ENCODE peak calls at places on chromosomes 13 and 19, in five cellular contexts. One of them, this sample, is unnamed.
A peak's percentile ranks its signal among the peaks of the same experiment; 100 is the strongest.

GRCh38 chr19:38389101-38389925 is 816 bp downstream of the SPRED3 start:
- DNase-seq in lower leg skin: no peak
- DNase-seq in neural progenitor cell: peak; percentile 72
- DNase-seq in lower lobe of right lung: no peak
- DNase-seq in GM12865: no peak
- DNase-seq in this sample: no peak

GRCh38 chr13:110490009-110490770 is 71.3 kb downstream of the RAB20 start:
- DNase-seq in GM12865: no peak
- DNase-seq in neural progenitor cell: no peak
- DNase-seq in lower leg skin: no peak
- DNase-seq in lower lobe of right lung: no peak
- DNase-seq in this sample: no peak

GRCh38 chr13:35836476-35836875 is 294.7 kb downstream of the DCLK1 start:
- DNase-seq in lower leg skin: no peak
- DNase-seq in neural progenitor cell: no peak
- DNase-seq in GM12865: no peak
- DNase-seq in lower lobe of right lung: no peak
- DNase-seq in this sample: no peak

GRCh38 chr19:899363-900301 is 6.3 kb downstream of the RNU6-9 start:
- DNase-seq in neural progenitor cell: no peak
- DNase-seq in GM12865: no peak
- DNase-seq in lower leg skin: no peak
- DNase-seq in lower lobe of right lung: no peak
- DNase-seq in this sample: no peak

GRCh38 chr13:72920097-72920496 is 138.2 kb downstream of the PIBF1 start:
- DNase-seq in neural progenitor cell: no peak
- DNase-seq in GM12865: no peak
- DNase-seq in lower leg skin: no peak
- DNase-seq in lower lobe of right lung: no peak
- DNase-seq in this sample: no peak

GRCh38 chr13:41905600-41906254 is 55.2 kb downstream of the VWA8 start:
- DNase-seq in lower leg skin: no peak
- DNase-seq in lower lobe of right lung: no peak
- DNase-seq in GM12865: peak; percentile 70
- DNase-seq in neural progenitor cell: peak; percentile 35
- DNase-seq in this sample: no peak

GRCh38 chr13:95740921-95741320 is 64.0 kb downstream of the DNAJC3 start:
- DNase-seq in lower lobe of right lung: no peak
- DNase-seq in GM12865: no peak
- DNase-seq in neural progenitor cell: no peak
- DNase-seq in lower leg skin: no peak
- DNase-seq in this sample: no peak

GRCh38 chr13:20442370-20442769 is 83.3 kb downstream of the CRYL1 start:
- DNase-seq in lower leg skin: no peak
- DNase-seq in GM12865: no peak
- DNase-seq in neural progenitor cell: peak; percentile 26
- DNase-seq in lower lobe of right lung: no peak
- DNase-seq in this sample: no peak

GRCh38 chr13:110965038-110965754 is 50.3 kb upstream of the ANKRD10 start:
- DNase-seq in lower lobe of right lung: no peak
- DNase-seq in GM12865: peak; percentile 84
- DNase-seq in lower leg skin: no peak
- DNase-seq in neural progenitor cell: no peak
- DNase-seq in this sample: no peak

GRCh38 chr13:98548230-98548629 is 28.7 kb downstream of the STK24 start:
- DNase-seq in neural progenitor cell: no peak
- DNase-seq in lower lobe of right lung: no peak
- DNase-seq in lower leg skin: no peak
- DNase-seq in GM12865: no peak
- DNase-seq in this sample: no peak

GRCh38 chr19:13156968-13157882 is 7.0 kb downstream of the IER2 start:
- DNase-seq in lower leg skin: no peak
- DNase-seq in neural progenitor cell: no peak
- DNase-seq in GM12865: peak; percentile 57
- DNase-seq in lower lobe of right lung: no peak
- DNase-seq in this sample: no peak

GRCh38 chr19:8046569-8047165 is 5.9 kb upstream of the CCL25 start:
- DNase-seq in lower leg skin: no peak
- DNase-seq in neural progenitor cell: no peak
- DNase-seq in lower lobe of right lung: no peak
- DNase-seq in GM12865: peak; percentile 80
- DNase-seq in this sample: no peak

GRCh38 chr13:112457485-112457884 is 81.3 kb downstream of the SPACA7 start:
- DNase-seq in GM12865: no peak
- DNase-seq in neural progenitor cell: no peak
- DNase-seq in lower lobe of right lung: no peak
- DNase-seq in lower leg skin: no peak
- DNase-seq in this sample: no peak

GRCh38 chr13:39401091-39401647 is 201.8 kb downstream of the LHFPL6 start:
- DNase-seq in lower leg skin: no peak
- DNase-seq in lower lobe of right lung: no peak
- DNase-seq in GM12865: no peak
- DNase-seq in neural progenitor cell: no peak
- DNase-seq in this sample: no peak

GRCh38 chr13:49218493-49219051 is 1.6 kb upstream of the MLNR start:
- DNase-seq in lower leg skin: no peak
- DNase-seq in GM12865: no peak
- DNase-seq in lower lobe of right lung: no peak
- DNase-seq in neural progenitor cell: peak; percentile 85
- DNase-seq in this sample: no peak

GRCh38 chr13:97506511-97506910 is 72.5 kb downstream of the RAP2A start:
- DNase-seq in neural progenitor cell: no peak
- DNase-seq in lower leg skin: no peak
- DNase-seq in GM12865: no peak
- DNase-seq in lower lobe of right lung: no peak
- DNase-seq in this sample: no peak

GRCh38 chr13:73146705-73147104 is 87.9 kb downstream of the KLF5 start:
- DNase-seq in GM12865: no peak
- DNase-seq in lower lobe of right lung: no peak
- DNase-seq in lower leg skin: no peak
- DNase-seq in neural progenitor cell: no peak
- DNase-seq in this sample: no peak

GRCh38 chr13:95677564-95678386 is 836 bp downstream of the DNAJC3 start:
- DNase-seq in neural progenitor cell: peak; percentile 57
- DNase-seq in lower leg skin: peak; percentile 48
- DNase-seq in GM12865: no peak
- DNase-seq in lower lobe of right lung: no peak
- DNase-seq in this sample: no peak

GRCh38 chr13:78978381-78978998 is 319.5 kb upstream of the OBI1 start:
- DNase-seq in neural progenitor cell: peak; percentile 65
- DNase-seq in GM12865: peak; percentile 77
- DNase-seq in lower leg skin: peak; percentile 49
- DNase-seq in lower lobe of right lung: no peak
- DNase-seq in this sample: no peak

GRCh38 chr13:60957816-60958215 is 457.8 kb downstream of the PCDH20 start:
- DNase-seq in neural progenitor cell: no peak
- DNase-seq in GM12865: no peak
- DNase-seq in lower lobe of right lung: no peak
- DNase-seq in lower leg skin: no peak
- DNase-seq in this sample: no peak

GRCh38 chr19:6423499-6424189 is 967 bp downstream of the KHSRP start:
- DNase-seq in neural progenitor cell: peak; percentile 75
- DNase-seq in GM12865: peak; percentile 56
- DNase-seq in lower leg skin: peak; percentile 34
- DNase-seq in lower lobe of right lung: no peak
- DNase-seq in this sample: no peak

GRCh38 chr19:55341191-55342043 is 1.7 kb downstream of the KMT5C start:
- DNase-seq in lower lobe of right lung: peak; percentile 88
- DNase-seq in lower leg skin: no peak
- DNase-seq in neural progenitor cell: peak; percentile 93
- DNase-seq in GM12865: peak; percentile 77
- DNase-seq in this sample: no peak

GRCh38 chr13:94345374-94346195 is 133.9 kb downstream of the DCT start:
- DNase-seq in lower lobe of right lung: no peak
- DNase-seq in neural progenitor cell: no peak
- DNase-seq in lower leg skin: no peak
- DNase-seq in GM12865: peak; percentile 25
- DNase-seq in this sample: no peak

GRCh38 chr13:102702965-102703720 is 8.3 kb upstream of the METTL21C start:
- DNase-seq in neural progenitor cell: no peak
- DNase-seq in lower leg skin: no peak
- DNase-seq in lower lobe of right lung: no peak
- DNase-seq in GM12865: no peak
- DNase-seq in this sample: no peak

GRCh38 chr13:54953786-54954185 is 1925.2 kb downstream of the OLFM4 start:
- DNase-seq in GM12865: peak; percentile 1
- DNase-seq in lower leg skin: no peak
- DNase-seq in neural progenitor cell: no peak
- DNase-seq in lower lobe of right lung: no peak
- DNase-seq in this sample: no peak

GRCh38 chr19:3515891-3516422 is 9.8 kb downstream of the FZR1 start:
- DNase-seq in neural progenitor cell: no peak
- DNase-seq in lower leg skin: no peak
- DNase-seq in GM12865: no peak
- DNase-seq in lower lobe of right lung: no peak
- DNase-seq in this sample: no peak

GRCh38 chr19:3514930-3515329 is 8.8 kb downstream of the FZR1 start:
- DNase-seq in lower leg skin: no peak
- DNase-seq in GM12865: no peak
- DNase-seq in lower lobe of right lung: no peak
- DNase-seq in neural progenitor cell: no peak
- DNase-seq in this sample: no peak

GRCh38 chr19:3511506-3512251 is 5.6 kb downstream of the FZR1 start:
- DNase-seq in GM12865: no peak
- DNase-seq in lower leg skin: no peak
- DNase-seq in neural progenitor cell: no peak
- DNase-seq in lower lobe of right lung: no peak
- DNase-seq in this sample: no peak

GRCh38 chr19:3512562-3512961 is 6.5 kb downstream of the FZR1 start:
- DNase-seq in lower leg skin: no peak
- DNase-seq in GM12865: no peak
- DNase-seq in lower lobe of right lung: no peak
- DNase-seq in neural progenitor cell: no peak
- DNase-seq in this sample: no peak

GRCh38 chr19:3513198-3514140 is 7.4 kb downstream of the FZR1 start:
- DNase-seq in neural progenitor cell: no peak
- DNase-seq in lower lobe of right lung: no peak
- DNase-seq in GM12865: no peak
- DNase-seq in lower leg skin: no peak
- DNase-seq in this sample: no peak
- TF ChIP-seq CTCF in neural progenitor cell: no peak
- TF ChIP-seq CTCF in lower lobe of right lung: no peak
- TF ChIP-seq CTCF in GM12865: no peak
- TF ChIP-seq CTCF in lower leg skin: no peak
- TF ChIP-seq CTCF in this sample: no peak

DNA sequence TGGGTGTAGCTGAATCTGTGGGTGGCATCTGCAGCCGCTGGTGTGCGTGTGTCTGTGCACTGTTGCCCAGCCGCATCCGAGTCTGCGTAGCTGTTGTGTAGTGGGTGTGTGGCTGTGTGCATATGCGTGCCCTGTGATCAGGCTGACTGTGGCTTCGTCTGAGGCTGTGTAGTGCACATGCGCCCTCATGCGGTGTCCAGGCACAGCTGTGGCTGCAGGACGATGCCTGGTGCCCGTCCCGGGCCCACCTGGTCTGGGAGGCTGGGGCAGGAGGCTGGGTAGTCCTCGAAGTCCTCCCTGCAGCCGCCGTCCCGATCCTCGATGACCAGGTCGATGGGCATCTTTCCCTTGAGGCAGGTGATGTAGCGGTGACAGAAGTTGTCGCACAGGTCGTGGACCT is 4.9 kb downstream of the MEIS3 start:
- DNase-seq in neural progenitor cell: peak; percentile 39
- DNase-seq in lower leg skin: no peak
- DNase-seq in GM12865: peak; percentile 38
- DNase-seq in lower lobe of right lung: no peak
- DNase-seq in this sample: no peak
- TF ChIP-seq CTCF in neural progenitor cell: peak; percentile 32
- TF ChIP-seq CTCF in lower leg skin: no peak
- TF ChIP-seq CTCF in GM12865: peak; percentile 20
- TF ChIP-seq CTCF in lower lobe of right lung: no peak
- TF ChIP-seq CTCF in this sample: peak; percentile 17

GRCh38 chr19:19120308-19121156 is 17.7 kb downstream of the TMEM161A start:
- DNase-seq in neural progenitor cell: peak; percentile 97
- DNase-seq in GM12865: peak; percentile 43
- DNase-seq in lower leg skin: no peak
- DNase-seq in lower lobe of right lung: no peak
- DNase-seq in this sample: no peak
- TF ChIP-seq CTCF in neural progenitor cell: no peak
- TF ChIP-seq CTCF in GM12865: no peak
- TF ChIP-seq CTCF in lower leg skin: no peak
- TF ChIP-seq CTCF in lower lobe of right lung: no peak
- TF ChIP-seq CTCF in this sample: no peak

GRCh38 chr19:2170219-2170618 is 6.5 kb downstream of the DOT1L start:
- DNase-seq in lower lobe of right lung: no peak
- DNase-seq in GM12865: peak; percentile 46
- DNase-seq in neural progenitor cell: peak; percentile 77
- DNase-seq in lower leg skin: no peak
- DNase-seq in this sample: no peak

GRCh38 chr19:2173841-2174577 is 10.3 kb downstream of the DOT1L start:
- DNase-seq in lower lobe of right lung: no peak
- DNase-seq in neural progenitor cell: no peak
- DNase-seq in GM12865: no peak
- DNase-seq in lower leg skin: no peak
- DNase-seq in this sample: no peak

GRCh38 chr19:2173388-2173787 is 9.7 kb downstream of the DOT1L start:
- DNase-seq in neural progenitor cell: no peak
- DNase-seq in lower leg skin: no peak
- DNase-seq in GM12865: no peak
- DNase-seq in lower lobe of right lung: no peak
- DNase-seq in this sample: no peak

GRCh38 chr19:2170987-2171348 is 7.2 kb downstream of the DOT1L start:
- DNase-seq in lower lobe of right lung: no peak
- DNase-seq in lower leg skin: no peak
- DNase-seq in GM12865: no peak
- DNase-seq in neural progenitor cell: no peak
- DNase-seq in this sample: no peak

GRCh38 chr19:2171349-2172145 is 7.8 kb downstream of the DOT1L start:
- DNase-seq in lower lobe of right lung: peak; percentile 60
- DNase-seq in lower leg skin: no peak
- DNase-seq in GM12865: peak; percentile 95
- DNase-seq in neural progenitor cell: peak; percentile 45
- DNase-seq in this sample: no peak
- TF ChIP-seq CTCF in lower lobe of right lung: no peak
- TF ChIP-seq CTCF in lower leg skin: no peak
- TF ChIP-seq CTCF in GM12865: peak; percentile 32
- TF ChIP-seq CTCF in neural progenitor cell: peak; percentile 9
- TF ChIP-seq CTCF in this sample: peak; percentile 22

This sample was measured in CD14-positive monocyte.